ENCODE peak calls at places on chromosomes 7 and 10, in four cellular contexts. D is K562, L is GM12878, C is HepG2. R is an unnamed sample.

GRCh38 chr7:150368884-150369739 is 490 bp downstream of the REPIN1 start:
- DNase-seq in L (no peak), C (peak; percentile 77), D (peak; percentile 43), R (no peak)

GRCh38 chr7:123823898-123824753 is 20.8 kb upstream of the HYAL4 start:
- DNase-seq in D (no peak), L (peak; percentile 42), C (no peak), R (no peak)

GRCh38 chr7:73893342-73894101 is 32.6 kb downstream of the TMEM270 start:
- DNase-seq in L (no peak), D (no peak), C (no peak), R (no peak)

GRCh38 chr7:56099653-56100052 is 6.6 kb downstream of the CHCHD2 start:
- DNase-seq in L (no peak), D (no peak), C (no peak), R (no peak)

GRCh38 chr7:2609001-2609411 is 22.8 kb upstream of the TTYH3 start:
- DNase-seq in C (peak; percentile 62), D (peak; percentile 73), L (no peak), R (no peak)

GRCh38 chr7:93165447-93165846 is 17.3 kb upstream of the SAMD9L start:
- DNase-seq in L (peak; percentile 77), D (no peak), C (no peak), R (no peak)

GRCh38 chr7:1666779-1667565 is 3.1 kb upstream of the ELFN1 start:
- DNase-seq in L (no peak), D (no peak), C (no peak), R (no peak)

GRCh38 chr7:156222151-156222550 is 409.9 kb upstream of the SHH start:
- DNase-seq in C (no peak), D (no peak), L (no peak), R (no peak)

GRCh38 chr7:38178695-38179344 is 775 bp downstream of the STARD3NL start:
- DNase-seq in C (no peak), L (no peak), D (no peak), R (no peak)

GRCh38 chr10:29344073-29344820 is 55.4 kb downstream of the LYZL1 start:
- DNase-seq in C (no peak), D (no peak), L (no peak), R (no peak)

GRCh38 chr7:74405899-74406512 is 47.7 kb upstream of the GTF2IRD1 start:
- DNase-seq in D (no peak), L (no peak), C (no peak), R (no peak)

GRCh38 chr10:88892223-88892967 is 12.3 kb downstream of the STAMBPL1 start:
- DNase-seq in L (no peak), D (no peak), C (no peak), R (no peak)

GRCh38 chr7:154441811-154442210 is 389.6 kb downstream of the DPP6 start:
- DNase-seq in D (no peak), C (no peak), L (no peak), R (no peak)

GRCh38 chr10:125034671-125035070 is 92.7 kb downstream of the ZRANB1 start:
- DNase-seq in D (no peak), C (no peak), L (no peak), R (no peak)

DNA sequence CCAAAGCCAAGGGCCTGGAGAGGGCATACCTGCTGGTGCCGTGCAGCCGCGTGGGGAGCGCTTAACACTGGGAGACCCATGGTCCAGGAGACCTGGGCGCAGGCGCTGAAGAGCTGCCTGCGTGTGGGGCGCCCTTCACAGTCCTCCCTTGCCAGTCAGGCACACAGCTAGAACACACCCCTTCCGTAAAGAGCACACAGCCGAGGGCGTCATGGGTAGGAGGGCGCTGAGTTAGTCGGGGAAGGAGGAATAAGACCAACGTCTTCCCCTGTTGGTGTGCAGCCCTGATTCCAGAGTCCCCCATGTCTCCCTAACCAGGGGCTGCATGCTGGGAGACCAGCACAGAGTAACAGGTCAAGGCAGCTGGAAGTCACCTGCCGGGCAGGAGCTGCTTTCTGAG is 273.9 kb downstream of the USP6NL start:
- DNase-seq in L (no peak), C (no peak), D (no peak), R (no peak)
- TF ChIP-seq BRCA1 in L (no peak), C (no peak), D (no peak), R (no peak)

GRCh38 chr7:153087498-153087897 is 327.9 kb downstream of the ACTR3B start:
- DNase-seq in C (no peak), D (peak; percentile 25), L (no peak), R (no peak)

GRCh38 chr7:153091477-153091876 is 331.9 kb downstream of the ACTR3B start:
- DNase-seq in L (no peak), C (no peak), D (no peak), R (no peak)

GRCh38 chr7:153090757-153091156 is 331.2 kb downstream of the ACTR3B start:
- DNase-seq in D (no peak), L (no peak), C (no peak), R (no peak)

GRCh38 chr7:153090209-153090608 is 330.7 kb downstream of the ACTR3B start:
- DNase-seq in C (no peak), D (peak; percentile 48), L (no peak), R (no peak)

GRCh38 chr7:153088601-153089000 is 329.0 kb downstream of the ACTR3B start:
- DNase-seq in D (no peak), C (no peak), L (no peak), R (no peak)
- TF ChIP-seq BRCA1 in D (no peak), C (no peak), L (no peak), R (no peak)

DNA sequence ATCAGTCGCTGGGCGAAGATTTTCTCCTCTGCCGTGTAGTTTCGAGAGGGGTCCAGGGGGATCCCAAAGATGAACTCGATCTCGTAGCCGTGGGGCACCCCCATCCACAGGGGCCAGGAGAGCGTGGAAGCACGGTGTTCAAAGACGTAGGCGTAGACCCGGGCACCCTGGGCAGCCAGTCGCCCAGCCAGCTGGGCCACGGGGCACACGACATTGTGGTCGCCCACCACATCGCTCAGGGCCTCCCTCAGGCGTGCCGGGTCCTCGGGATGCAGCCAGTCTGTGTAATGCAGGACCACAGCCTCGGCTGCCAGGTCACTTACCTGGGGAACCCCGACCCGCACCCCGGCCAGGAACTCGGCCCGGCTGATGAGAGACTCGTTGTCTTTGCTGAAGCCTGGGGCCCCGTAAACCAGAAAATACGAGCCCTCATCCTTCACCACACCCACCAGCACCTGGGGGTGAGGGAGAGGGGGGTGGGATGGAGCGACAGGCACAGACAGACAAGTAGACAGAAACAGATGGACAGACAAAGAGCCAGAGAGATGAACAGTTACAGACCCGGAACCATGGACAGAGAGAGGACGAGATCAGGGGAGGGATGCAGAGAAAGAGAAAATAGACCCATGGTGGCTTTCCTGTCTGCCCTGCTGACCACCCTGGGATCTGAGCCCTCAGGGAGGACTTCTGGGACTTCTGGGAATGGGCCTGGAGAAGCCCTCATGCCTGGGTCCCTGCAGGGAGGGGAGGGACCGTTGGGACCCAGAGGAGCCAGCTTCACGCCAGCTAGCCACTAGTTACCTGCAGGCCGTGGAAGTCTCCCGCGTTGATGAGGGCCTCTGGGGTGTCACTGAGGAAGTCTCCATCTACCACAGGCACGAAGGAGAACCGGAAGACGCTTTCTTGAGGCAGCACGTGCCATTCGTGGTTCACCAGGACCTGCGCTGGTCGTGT is 3.0 kb downstream of the ACHE start:
- DNase-seq in C (no peak), D (no peak), L (no peak), R (no peak)
- TF ChIP-seq BRCA1 in C (no peak), D (no peak), L (no peak), R (no peak)

GRCh38 chr7:152866791-152867481 is 107.4 kb downstream of the ACTR3B start:
- DNase-seq in L (no peak), D (no peak), C (no peak), R (peak; percentile 40)
- TF ChIP-seq BRCA1 in L (no peak), D (no peak), C (no peak), R (no peak)

GRCh38 chr7:28996836-28997235 is 38.7 kb upstream of the TRIL start:
- DNase-seq in C (no peak), L (no peak), D (no peak), R (no peak)
- TF ChIP-seq BRCA1 in C (no peak), L (no peak), D (no peak), R (no peak)

R was measured in H1.